ENCODE peak calls at places on chromosomes 13 and 19, in four cellular contexts. Z, V, A and Y are unnamed samples. For H3K4me1, the result is how much of the 10 kb centered on the place peaks cover.

GRCh38 chr13:83485101-83485500 is 397.2 kb downstream of the SLITRK1 start:
- DNase-seq in V (no peak), A (no peak), Z (no peak), Y (no peak)

GRCh38 chr19:15323496-15324235 is 8.7 kb downstream of the BRD4 start:
- DNase-seq in A (no peak), Z (no peak), V (peak), Y (no peak)

GRCh38 chr19:13995017-13995728 is 10.9 kb downstream of the RFX1 start:
- DNase-seq in A (no peak), Z (no peak), V (peak), Y (no peak)

GRCh38 chr19:53977991-53978731 is 13.3 kb upstream of the CACNG6 start:
- DNase-seq in V (peak), Z (peak), A (peak), Y (no peak)

GRCh38 chr13:83453300-83453699 is 429.0 kb downstream of the SLITRK1 start:
- DNase-seq in V (no peak), A (no peak), Z (no peak), Y (no peak)

GRCh38 chr13:47094734-47095434 is 198.0 kb upstream of the HTR2A start:
- DNase-seq in A (no peak), Z (no peak), V (no peak), Y (no peak)

GRCh38 chr13:32415019-32415418 is 12.9 kb downstream of the N4BP2L1 start:
- DNase-seq in V (no peak), A (no peak), Z (peak), Y (no peak)

GRCh38 chr19:46861691-46862503 is 1.1 kb downstream of the ARHGAP35 start:
- DNase-seq in V (no peak), Z (no peak), A (no peak), Y (no peak)

GRCh38 chr19:11798391-11799296 is at the start of gene ZNF491:
- DNase-seq in A (peak), Z (no peak), V (peak), Y (peak)

GRCh38 chr13:42781362-42781761 is at the start of gene FAM216B:
- DNase-seq in V (no peak), Z (no peak), A (no peak), Y (no peak)

GRCh38 chr13:44078806-44079378 is 199.2 kb downstream of the LACC1 start:
- DNase-seq in V (no peak), A (no peak), Z (no peak), Y (no peak)

GRCh38 chr13:51324714-51325440 is 14.6 kb upstream of the SERPINE3 start:
- DNase-seq in Z (no peak), A (no peak), V (no peak), Y (no peak)

GRCh38 chr19:54473071-54473941 is at the start of gene CDC42EP5:
- DNase-seq in A (no peak), V (peak), Z (no peak), Y (no peak)

GRCh38 chr19:58554494-58555368 is at the start of gene CHMP2A:
- DNase-seq in A (peak), Z (peak), V (peak), Y (peak)

GRCh38 chr13:73585236-73585635 is 526.4 kb downstream of the KLF5 start:
- DNase-seq in A (no peak), V (no peak), Z (no peak), Y (no peak)

GRCh38 chr19:4327252-4327876 is 11.3 kb downstream of the STAP2 start:
- DNase-seq in V (peak), Z (peak), A (peak), Y (peak)

GRCh38 chr19:7611541-7612279 is 16.0 kb downstream of the CAMSAP3 start:
- DNase-seq in Z (no peak), V (no peak), A (no peak), Y (no peak)

GRCh38 chr13:101242720-101243119 is 173.6 kb downstream of the NALCN start:
- DNase-seq in V (no peak), A (no peak), Z (no peak), Y (no peak)

GRCh38 chr19:41871573-41872383 is 5.3 kb upstream of the CD79A start:
- DNase-seq in Z (peak), A (no peak), V (no peak), Y (peak)

GRCh38 chr19:53136432-53136831 is 3.7 kb upstream of the ZNF415 start:
- DNase-seq in A (no peak), Z (no peak), V (no peak), Y (no peak)

GRCh38 chr13:105518086-105518485 is 1017.4 kb downstream of the EFNB2 start:
- DNase-seq in Z (no peak), A (no peak), V (no peak), Y (no peak)

GRCh38 chr19:17703823-17704463 is 15.3 kb upstream of the MAP1S start:
- DNase-seq in Z (peak), V (peak), A (no peak), Y (peak)

GRCh38 chr13:111210082-111210481 is 95.0 kb downstream of the ARHGEF7 start:
- DNase-seq in Z (no peak), A (no peak), V (no peak), Y (no peak)

GRCh38 chr13:111210945-111211469 is 95.9 kb downstream of the ARHGEF7 start:
- DNase-seq in V (no peak), A (no peak), Z (no peak), Y (no peak)

GRCh38 chr13:111209613-111210012 is 94.5 kb downstream of the ARHGEF7 start:
- DNase-seq in V (no peak), A (no peak), Z (no peak), Y (no peak)

GRCh38 chr13:111211789-111212516 is 96.8 kb downstream of the ARHGEF7 start:
- DNase-seq in A (no peak), Z (no peak), V (no peak), Y (no peak)

DNA sequence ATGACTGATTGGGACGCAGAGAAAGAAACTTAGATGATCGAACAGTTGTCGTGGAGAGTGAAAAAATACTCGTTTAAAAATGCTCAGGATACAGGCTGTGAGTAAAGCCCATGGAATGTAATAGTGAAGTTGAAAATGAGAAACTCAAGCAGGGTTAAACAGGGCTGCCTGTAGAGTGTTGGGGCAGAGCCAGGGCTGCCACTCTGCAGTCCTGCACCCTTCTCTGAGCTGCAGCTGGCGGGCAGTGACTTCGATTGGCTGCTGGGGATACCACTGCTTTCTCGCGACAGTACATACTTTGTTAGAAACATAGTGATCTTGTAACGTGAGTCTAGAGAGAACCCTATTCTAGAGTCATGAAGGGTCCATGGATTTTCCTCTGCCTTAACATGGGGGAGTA is 95.4 kb downstream of the ARHGEF7 start:
- DNase-seq in V (no peak), A (no peak), Z (no peak), Y (no peak)
- H3K4me1 ChIP-seq in V (half or more), A (under half), Z (under half), Y (under half)

GRCh38 chr19:36120984-36121358 is 5.7 kb downstream of the TBCB start:
- DNase-seq in Z (no peak), V (no peak), A (no peak), Y (no peak)
- H3K4me3 ChIP-seq in Z (no peak), V (no peak), A (no peak), Y (no peak)

DNA sequence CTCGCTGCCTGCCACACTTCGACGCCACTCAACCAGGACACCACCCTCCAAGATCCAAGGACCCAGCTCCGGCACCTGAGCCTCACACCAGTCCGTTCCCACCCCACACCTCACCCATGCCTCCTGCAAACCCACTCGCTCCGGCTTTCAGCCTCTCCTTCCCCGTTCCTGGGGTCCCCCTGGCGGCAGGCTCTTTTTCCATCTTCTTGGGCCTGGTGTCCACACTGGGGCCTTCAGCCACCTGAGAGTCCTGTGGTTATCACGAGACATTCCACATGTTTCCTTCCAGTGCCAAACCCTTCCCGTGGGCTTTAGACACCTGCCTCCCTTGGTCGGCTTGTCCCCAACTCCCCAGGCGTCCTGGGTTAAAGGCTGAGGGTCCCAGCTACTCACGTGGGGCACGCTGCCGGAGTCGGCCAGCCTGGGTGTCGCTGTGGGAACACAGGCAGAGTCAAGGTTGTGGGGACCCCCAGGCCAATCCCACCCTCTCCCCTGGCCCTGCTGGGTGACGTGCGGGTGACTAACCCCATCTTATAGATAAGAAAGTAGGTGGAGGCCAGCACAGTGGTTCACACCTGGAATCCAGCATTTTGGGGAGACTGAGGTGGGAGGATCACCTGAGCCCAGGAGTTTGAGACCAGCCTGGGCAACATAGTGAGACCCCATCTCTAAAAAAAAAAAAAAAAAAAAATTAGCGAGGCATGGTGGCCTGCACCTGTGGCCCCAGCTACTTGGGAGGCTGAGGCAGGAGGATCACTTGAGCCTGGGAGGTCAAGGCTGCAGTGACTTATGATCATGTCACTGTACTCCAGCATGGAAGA is 2.0 kb downstream of the JSRP1 start:
- DNase-seq in A (peak), V (no peak), Z (no peak), Y (no peak)
- H3K4me1 ChIP-seq in A (under half), V (under half), Z (under half), Y (half or more)

DNA sequence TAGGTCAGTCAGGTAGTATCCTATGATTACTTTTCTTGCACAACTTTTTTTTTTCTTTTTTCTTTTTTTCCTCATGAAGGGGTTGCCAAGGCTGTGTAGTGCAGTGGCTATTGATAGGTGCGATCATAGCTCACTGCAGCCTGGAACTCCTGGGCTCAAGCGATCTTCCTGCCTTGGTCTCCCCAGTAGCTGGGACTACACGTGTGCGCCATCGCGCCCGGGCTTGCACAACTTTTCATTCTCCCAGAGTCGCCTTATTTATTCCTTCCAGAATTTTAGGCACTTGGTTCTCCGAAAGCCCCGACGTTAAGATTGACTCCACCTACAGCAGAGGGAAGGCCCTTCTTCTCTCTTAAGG is 867 bp upstream of the ZNF613 start:
- DNase-seq in A (no peak), V (no peak), Z (no peak), Y (no peak)
- H3K4me3 ChIP-seq in A (peak), V (peak), Z (peak), Y (peak)

GRCh38 chr13:39225860-39226259 is 187.6 kb downstream of the NHLRC3 start:
- DNase-seq in Z (no peak), V (no peak), A (no peak), Y (no peak)
- H3K4me1 ChIP-seq in Z (under half), V (under half), A (under half), Y (under half)

GRCh38 chr19:30374791-30375650 is 2.8 kb downstream of the ZNF536 start:
- DNase-seq in A (no peak), V (no peak), Z (no peak), Y (no peak)
- H3K4me3 ChIP-seq in A (peak), V (no peak), Z (no peak), Y (no peak)